ENCODE peak calls at places on chromosome 11, in eight cellular contexts. B, W, O, Q, L, Y, H and U are unnamed samples.

GRCh38 chr11:130609121-130610035 is 160.9 kb downstream of the ADAMTS15 start:
- DNase-seq in B (peak; percentile 88), W (peak; percentile 39), O (peak; percentile 78), Q (no peak), L (peak; percentile 84), Y (no peak), H (peak; percentile 61), U (peak; percentile 18)

GRCh38 chr11:127247261-127247660 is 246.7 kb upstream of the KIRREL3 start:
- DNase-seq in B (no peak), W (no peak), O (no peak), Q (no peak), L (no peak), Y (no peak), H (no peak), U (no peak)

GRCh38 chr11:8328848-8329330 is 65.2 kb upstream of the LMO1 start:
- DNase-seq in B (peak; percentile 65), W (peak; percentile 78), O (peak; percentile 81), Q (no peak), L (peak; percentile 88), Y (peak; percentile 84), H (peak; percentile 97), U (peak; percentile 86)

GRCh38 chr11:1299621-1300020 is 9.8 kb downstream of the TOLLIP start:
- DNase-seq in B (no peak), W (no peak), O (no peak), Q (no peak), L (peak; percentile 45), Y (no peak), H (no peak), U (peak; percentile 49)

GRCh38 chr11:66291706-66292542 is at the start of gene TMEM151A:
- DNase-seq in B (no peak), W (no peak), O (peak; percentile 48), Q (no peak), L (no peak), Y (no peak), H (no peak), U (no peak)

GRCh38 chr11:110430267-110431211 is 791 bp downstream of the FDX1 start:
- DNase-seq in B (no peak), W (no peak), O (peak; percentile 63), Q (no peak), L (peak; percentile 82), Y (no peak), H (no peak), U (no peak)

GRCh38 chr11:36345535-36346141 is 49.5 kb downstream of the PRR5L start:
- DNase-seq in B (no peak), W (no peak), O (no peak), Q (no peak), L (peak; percentile 60), Y (no peak), H (no peak), U (no peak)

GRCh38 chr11:79626135-79626748 is 185.4 kb upstream of the TENM4 start:
- DNase-seq in B (no peak), W (no peak), O (peak; percentile 10), Q (no peak), L (no peak), Y (no peak), H (no peak), U (no peak)

GRCh38 chr11:99281331-99281730 is 260.6 kb downstream of the CNTN5 start:
- DNase-seq in B (no peak), W (no peak), O (no peak), Q (no peak), L (no peak), Y (no peak), H (no peak), U (no peak)

GRCh38 chr11:94768602-94769511 is 701 bp downstream of the AMOTL1 start:
- DNase-seq in B (peak; percentile 55), W (no peak), O (peak; percentile 84), Q (no peak), L (no peak), Y (no peak), H (peak; percentile 15), U (peak; percentile 49)

GRCh38 chr11:96207459-96208449 is 135.2 kb downstream of the MAML2 start:
- DNase-seq in B (no peak), W (no peak), O (peak; percentile 56), Q (no peak), L (peak; percentile 66), Y (no peak), H (no peak), U (no peak)

GRCh38 chr11:118064956-118065355 is 11.9 kb upstream of the TMPRSS4 start:
- DNase-seq in B (no peak), W (no peak), O (no peak), Q (no peak), L (peak; percentile 24), Y (no peak), H (no peak), U (no peak)

GRCh38 chr11:1869427-1870325 is 16.8 kb downstream of the LSP1 start:
- DNase-seq in B (peak; percentile 30), W (no peak), O (no peak), Q (no peak), L (no peak), Y (no peak), H (no peak), U (no peak)

GRCh38 chr11:43327987-43328386 is 16.2 kb downstream of the API5 start:
- DNase-seq in B (no peak), W (peak; percentile 100), O (peak; percentile 71), Q (no peak), L (peak; percentile 81), Y (peak; percentile 65), H (peak; percentile 33), U (no peak)

GRCh38 chr11:10454902-10455631 is at the start of gene AMPD3:
- DNase-seq in B (no peak), W (peak; percentile 94), O (peak; percentile 79), Q (no peak), L (peak; percentile 63), Y (peak; percentile 90), H (peak; percentile 90), U (no peak)

GRCh38 chr11:450809-451451 is 851 bp downstream of the PTDSS2 start:
- DNase-seq in B (peak; percentile 47), W (peak; percentile 60), O (peak; percentile 78), Q (peak; percentile 91), L (peak; percentile 93), Y (peak; percentile 38), H (peak; percentile 85), U (peak; percentile 57)

GRCh38 chr11:43810929-43811596 is 69.6 kb upstream of the ALKBH3 start:
- DNase-seq in B (no peak), W (no peak), O (peak; percentile 25), Q (no peak), L (no peak), Y (no peak), H (peak; percentile 13), U (no peak)

GRCh38 chr11:117316197-117316961 is at the start of gene BACE1:
- DNase-seq in B (peak; percentile 84), W (peak; percentile 67), O (peak; percentile 89), Q (no peak), L (peak; percentile 77), Y (peak; percentile 50), H (peak; percentile 81), U (peak; percentile 89)

DNA sequence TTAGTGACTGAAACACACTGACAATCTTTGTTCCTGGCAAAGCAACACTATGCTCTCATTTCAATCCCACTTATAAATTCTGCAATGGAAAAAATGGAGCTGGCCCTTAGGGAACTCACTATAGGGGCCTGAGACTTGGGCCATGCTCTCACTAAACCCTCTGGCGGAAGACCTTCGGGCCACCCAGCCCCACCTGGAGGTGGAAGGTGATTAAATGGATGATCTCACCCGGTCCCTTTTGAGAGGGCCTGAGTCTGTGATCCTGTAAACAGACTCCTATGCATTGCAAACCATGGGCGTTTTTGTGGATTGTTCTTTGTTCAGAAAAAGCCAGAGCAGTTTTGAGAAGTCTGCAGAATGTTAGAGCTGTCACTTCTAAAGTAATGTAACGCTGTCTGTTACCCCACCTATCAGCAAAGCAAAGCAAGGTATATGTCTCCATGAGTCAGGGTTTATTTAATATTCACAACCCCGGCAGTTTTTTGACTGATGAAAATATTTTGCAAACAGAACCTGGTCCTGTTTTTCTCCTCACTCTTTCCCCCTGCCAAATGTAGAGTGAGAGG is 17.1 kb upstream of the CDON start:
- DNase-seq in B (no peak), W (no peak), O (no peak), Q (no peak), L (no peak), Y (no peak), H (no peak), U (no peak)
- H3K36me3 ChIP-seq in B (no peaks in the 10 kb centered on the region), W (no peaks in the 10 kb centered on the region), O (no peaks in the 10 kb centered on the region), Q (no peaks in the 10 kb centered on the region), L (no peaks in the 10 kb centered on the region), Y (no peaks in the 10 kb centered on the region), H (no peaks in the 10 kb centered on the region), U (no peaks in the 10 kb centered on the region)

DNA sequence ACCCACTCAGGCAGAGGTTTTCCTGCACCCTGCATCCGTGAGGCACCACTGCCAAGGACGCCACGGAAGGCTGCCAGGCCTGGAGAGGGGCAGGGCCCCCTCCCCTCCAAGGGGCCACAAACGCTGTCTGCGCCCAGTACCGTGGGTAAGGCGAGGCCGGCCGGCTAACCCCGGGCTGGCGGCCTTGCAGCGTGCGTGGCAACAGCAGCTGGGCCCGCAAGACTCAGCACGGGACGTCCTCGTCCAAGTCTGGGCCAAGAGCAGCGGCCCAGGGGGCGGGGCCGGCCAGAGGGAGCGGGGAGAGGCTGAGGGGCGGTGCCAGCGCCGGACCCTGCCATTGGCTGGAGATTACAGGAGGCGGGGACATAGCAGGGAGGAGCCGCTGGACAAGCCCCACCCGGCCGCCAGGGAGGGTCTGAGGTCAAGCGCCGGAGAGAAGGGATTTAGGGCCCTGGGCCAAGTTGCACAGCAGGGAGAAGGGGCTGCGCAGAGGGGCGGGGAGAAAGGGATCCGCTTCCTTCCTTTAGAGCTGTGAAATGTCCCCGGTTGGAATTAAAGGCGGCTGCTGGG is 16.0 kb downstream of the SLC43A1 start:
- DNase-seq in B (peak; percentile 98), W (peak; percentile 84), O (peak; percentile 98), Q (no peak), L (peak; percentile 95), Y (peak; percentile 39), H (peak; percentile 98), U (peak; percentile 98)
- H3K36me3 ChIP-seq in B (peaks cover 9% of the 10 kb centered on the region), W (no peaks in the 10 kb centered on the region), O (no peaks in the 10 kb centered on the region), Q (no peaks in the 10 kb centered on the region), L (no peaks in the 10 kb centered on the region), Y (no peaks in the 10 kb centered on the region), H (no peaks in the 10 kb centered on the region), U (no peaks in the 10 kb centered on the region)

GRCh38 chr11:32960553-32961164 is 55.0 kb upstream of the DEPDC7 start:
- DNase-seq in B (no peak), W (no peak), O (peak; percentile 86), Q (no peak), L (no peak), Y (peak; percentile 10), H (no peak), U (no peak)
- H3K36me3 ChIP-seq in B (peaks cover 56% of the 10 kb centered on the region), W (no peaks in the 10 kb centered on the region), O (peaks cover 22% of the 10 kb centered on the region), Q (no peaks in the 10 kb centered on the region), L (no peaks in the 10 kb centered on the region), Y (no peaks in the 10 kb centered on the region), H (no peaks in the 10 kb centered on the region), U (peaks cover 2% of the 10 kb centered on the region)

GRCh38 chr11:68932358-68932757 is 28.7 kb downstream of the IGHMBP2 start:
- DNase-seq in B (no peak), W (no peak), O (no peak), Q (no peak), L (no peak), Y (no peak), H (no peak), U (no peak)

GRCh38 chr11:68931911-68932310 is 28.2 kb downstream of the IGHMBP2 start:
- DNase-seq in B (no peak), W (no peak), O (no peak), Q (no peak), L (no peak), Y (no peak), H (no peak), U (no peak)

GRCh38 chr11:68932933-68933577 is 29.4 kb downstream of the IGHMBP2 start:
- DNase-seq in B (no peak), W (no peak), O (no peak), Q (no peak), L (no peak), Y (no peak), H (no peak), U (no peak)

GRCh38 chr11:68929706-68930605 is 26.3 kb downstream of the IGHMBP2 start:
- DNase-seq in B (no peak), W (no peak), O (no peak), Q (no peak), L (no peak), Y (no peak), H (no peak), U (no peak)

GRCh38 chr11:68930991-68931855 is 27.5 kb downstream of the IGHMBP2 start:
- DNase-seq in B (no peak), W (no peak), O (no peak), Q (no peak), L (no peak), Y (no peak), H (no peak), U (no peak)
- H3K36me3 ChIP-seq in B (peaks cover 67% of the 10 kb centered on the region), W (peaks cover 25% of the 10 kb centered on the region), O (peaks cover 75% of the 10 kb centered on the region), Q (peaks cover 40% of the 10 kb centered on the region), L (no peaks in the 10 kb centered on the region), Y (peaks cover 1% of the 10 kb centered on the region), H (no peaks in the 10 kb centered on the region), U (peaks cover 19% of the 10 kb centered on the region)